ENCODE peak calls at places on chromosomes 5 and 9, in four cellular contexts. One of them, this sample, is unnamed.

GRCh38 chr9:98599566-98599965 is 109.2 kb downstream of the GABBR2 start:
- DNase-seq in K562: no peak
- DNase-seq in breast epithelium: no peak
- DNase-seq in astrocyte of the cerebellum: no peak
- DNase-seq in this sample: no peak

GRCh38 chr5:37836173-37837100 is 3.4 kb downstream of the GDNF start:
- DNase-seq in K562: no peak
- DNase-seq in breast epithelium: no peak
- DNase-seq in astrocyte of the cerebellum: no peak
- DNase-seq in this sample: no peak

GRCh38 chr5:122458278-122458872 is 146.3 kb downstream of the SNCAIP start:
- DNase-seq in K562: peak; percentile 19
- DNase-seq in breast epithelium: no peak
- DNase-seq in astrocyte of the cerebellum: no peak
- DNase-seq in this sample: no peak

GRCh38 chr9:75824816-75825568 is 65.5 kb upstream of the PCSK5 start:
- DNase-seq in K562: no peak
- DNase-seq in breast epithelium: no peak
- DNase-seq in astrocyte of the cerebellum: no peak
- DNase-seq in this sample: no peak

GRCh38 chr5:129018836-129019235 is 53.5 kb downstream of the SLC27A6 start:
- DNase-seq in K562: no peak
- DNase-seq in breast epithelium: no peak
- DNase-seq in astrocyte of the cerebellum: no peak
- DNase-seq in this sample: no peak

GRCh38 chr9:135718616-135719015 is 16.6 kb downstream of the KCNT1 start:
- DNase-seq in K562: no peak
- DNase-seq in breast epithelium: no peak
- DNase-seq in astrocyte of the cerebellum: no peak
- DNase-seq in this sample: no peak

GRCh38 chr5:167777746-167778145 is 513.7 kb upstream of the WWC1 start:
- DNase-seq in K562: no peak
- DNase-seq in breast epithelium: no peak
- DNase-seq in astrocyte of the cerebellum: peak; percentile 33
- DNase-seq in this sample: no peak

GRCh38 chr5:157143127-157143959 is 678 bp upstream of the MED7 start:
- DNase-seq in K562: peak; percentile 27
- DNase-seq in breast epithelium: no peak
- DNase-seq in astrocyte of the cerebellum: peak; percentile 32
- DNase-seq in this sample: no peak

GRCh38 chr9:14361074-14361473 is 47.1 kb upstream of the NFIB start:
- DNase-seq in K562: no peak
- DNase-seq in breast epithelium: no peak
- DNase-seq in astrocyte of the cerebellum: no peak
- DNase-seq in this sample: no peak

GRCh38 chr5:57698785-57699184 is 216.2 kb upstream of the ACTBL2 start:
- DNase-seq in K562: no peak
- DNase-seq in breast epithelium: no peak
- DNase-seq in astrocyte of the cerebellum: no peak
- DNase-seq in this sample: no peak

GRCh38 chr5:71757590-71758543 is 38.8 kb downstream of the CARTPT start:
- DNase-seq in K562: peak; percentile 42
- DNase-seq in breast epithelium: peak; percentile 70
- DNase-seq in astrocyte of the cerebellum: peak; percentile 39
- DNase-seq in this sample: peak; percentile 44

GRCh38 chr5:143041972-143042770 is 272.0 kb downstream of the ARHGAP26 start:
- DNase-seq in K562: no peak
- DNase-seq in breast epithelium: no peak
- DNase-seq in astrocyte of the cerebellum: no peak
- DNase-seq in this sample: no peak

GRCh38 chr5:176619203-176619568 is 9.2 kb upstream of the GPRIN1 start:
- DNase-seq in K562: peak; percentile 98
- DNase-seq in breast epithelium: no peak
- DNase-seq in astrocyte of the cerebellum: peak; percentile 59
- DNase-seq in this sample: peak; percentile 68

GRCh38 chr5:154445422-154446182 is at the start of gene SAP30L:
- DNase-seq in K562: peak; percentile 100
- DNase-seq in breast epithelium: peak; percentile 91
- DNase-seq in astrocyte of the cerebellum: peak; percentile 76
- DNase-seq in this sample: peak; percentile 68

GRCh38 chr5:171647043-171647899 is 138.3 kb upstream of the SMIM23 start:
- DNase-seq in K562: peak; percentile 18
- DNase-seq in breast epithelium: no peak
- DNase-seq in astrocyte of the cerebellum: peak; percentile 57
- DNase-seq in this sample: peak; percentile 29

GRCh38 chr9:124313940-124314339 is 56.2 kb downstream of the NEK6 start:
- DNase-seq in K562: no peak
- DNase-seq in breast epithelium: no peak
- DNase-seq in astrocyte of the cerebellum: no peak
- DNase-seq in this sample: no peak

GRCh38 chr9:91186311-91187101 is 175.2 kb downstream of the AUH start:
- DNase-seq in K562: peak; percentile 26
- DNase-seq in breast epithelium: no peak
- DNase-seq in astrocyte of the cerebellum: no peak
- DNase-seq in this sample: no peak

GRCh38 chr9:28502189-28502588 is 928.9 kb upstream of the C9orf72 start:
- DNase-seq in K562: no peak
- DNase-seq in breast epithelium: no peak
- DNase-seq in astrocyte of the cerebellum: no peak
- DNase-seq in this sample: no peak

GRCh38 chr9:113152699-113153098 is 1.9 kb downstream of the SLC31A2 start:
- DNase-seq in K562: peak; percentile 49
- DNase-seq in breast epithelium: no peak
- DNase-seq in astrocyte of the cerebellum: no peak
- DNase-seq in this sample: no peak

GRCh38 chr9:94875300-94876063 is 149.0 kb downstream of the AOPEP start:
- DNase-seq in K562: no peak
- DNase-seq in breast epithelium: no peak
- DNase-seq in astrocyte of the cerebellum: no peak
- DNase-seq in this sample: no peak

GRCh38 chr5:98490348-98490747 is 283.1 kb upstream of the RGMB start:
- DNase-seq in K562: no peak
- DNase-seq in breast epithelium: no peak
- DNase-seq in astrocyte of the cerebellum: no peak
- DNase-seq in this sample: no peak

GRCh38 chr5:135492319-135492626 is 40.1 kb upstream of the TIFAB start:
- DNase-seq in K562: no peak
- DNase-seq in breast epithelium: no peak
- DNase-seq in astrocyte of the cerebellum: no peak
- DNase-seq in this sample: no peak

GRCh38 chr9:38771593-38771992 is 51.7 kb upstream of the FAM240B start:
- DNase-seq in K562: no peak
- DNase-seq in breast epithelium: no peak
- DNase-seq in astrocyte of the cerebellum: no peak
- DNase-seq in this sample: no peak

GRCh38 chr9:91758491-91758981 is 191.5 kb downstream of the ROR2 start:
- DNase-seq in K562: peak; percentile 76
- DNase-seq in breast epithelium: no peak
- DNase-seq in astrocyte of the cerebellum: no peak
- DNase-seq in this sample: no peak

GRCh38 chr5:66881475-66882161 is 285.4 kb downstream of the MAST4 start:
- DNase-seq in K562: no peak
- DNase-seq in breast epithelium: no peak
- DNase-seq in astrocyte of the cerebellum: no peak
- DNase-seq in this sample: no peak

GRCh38 chr9:95027914-95028854 is 289.3 kb downstream of the FANCC start:
- DNase-seq in K562: no peak
- DNase-seq in breast epithelium: no peak
- DNase-seq in astrocyte of the cerebellum: no peak
- DNase-seq in this sample: no peak

GRCh38 chr5:82793808-82794419 is 283.3 kb downstream of the TMEM167A start:
- DNase-seq in K562: peak; percentile 52
- DNase-seq in breast epithelium: no peak
- DNase-seq in astrocyte of the cerebellum: no peak
- DNase-seq in this sample: no peak

GRCh38 chr5:147427784-147428401 is 82.0 kb downstream of the DPYSL3 start:
- DNase-seq in K562: no peak
- DNase-seq in breast epithelium: no peak
- DNase-seq in astrocyte of the cerebellum: no peak
- DNase-seq in this sample: no peak

GRCh38 chr9:135908334-135909204 is 1.2 kb upstream of the CAMSAP1 start:
- DNase-seq in K562: no peak
- DNase-seq in breast epithelium: peak; percentile 43
- DNase-seq in astrocyte of the cerebellum: no peak
- DNase-seq in this sample: no peak

GRCh38 chr5:174816858-174817257 is 92.5 kb downstream of the MSX2 start:
- DNase-seq in K562: peak; percentile 14
- DNase-seq in breast epithelium: no peak
- DNase-seq in astrocyte of the cerebellum: no peak
- DNase-seq in this sample: no peak

GRCh38 chr9:94173632-94174031 is 85.5 kb upstream of the ZNF169 start:
- DNase-seq in K562: no peak
- DNase-seq in breast epithelium: no peak
- DNase-seq in astrocyte of the cerebellum: no peak
- DNase-seq in this sample: no peak

GRCh38 chr9:137521405-137521985 is 28.7 kb downstream of the PNPLA7 start:
- DNase-seq in K562: no peak
- DNase-seq in breast epithelium: no peak
- DNase-seq in astrocyte of the cerebellum: no peak
- DNase-seq in this sample: no peak

GRCh38 chr9:23766613-23767012 is 59.4 kb downstream of the ELAVL2 start:
- DNase-seq in K562: no peak
- DNase-seq in breast epithelium: no peak
- DNase-seq in astrocyte of the cerebellum: no peak
- DNase-seq in this sample: no peak

GRCh38 chr9:99000480-99001395 is 57.0 kb downstream of the COL15A1 start:
- DNase-seq in K562: peak; percentile 63
- DNase-seq in breast epithelium: no peak
- DNase-seq in astrocyte of the cerebellum: peak; percentile 63
- DNase-seq in this sample: peak; percentile 42

GRCh38 chr5:37043693-37044092 is 167.1 kb downstream of the NIPBL start:
- DNase-seq in K562: no peak
- DNase-seq in breast epithelium: no peak
- DNase-seq in astrocyte of the cerebellum: no peak
- DNase-seq in this sample: no peak

GRCh38 chr9:112533660-112534059 is 47.0 kb downstream of the KIAA1958 start:
- DNase-seq in K562: no peak
- DNase-seq in breast epithelium: no peak
- DNase-seq in astrocyte of the cerebellum: no peak
- DNase-seq in this sample: no peak

DNA sequence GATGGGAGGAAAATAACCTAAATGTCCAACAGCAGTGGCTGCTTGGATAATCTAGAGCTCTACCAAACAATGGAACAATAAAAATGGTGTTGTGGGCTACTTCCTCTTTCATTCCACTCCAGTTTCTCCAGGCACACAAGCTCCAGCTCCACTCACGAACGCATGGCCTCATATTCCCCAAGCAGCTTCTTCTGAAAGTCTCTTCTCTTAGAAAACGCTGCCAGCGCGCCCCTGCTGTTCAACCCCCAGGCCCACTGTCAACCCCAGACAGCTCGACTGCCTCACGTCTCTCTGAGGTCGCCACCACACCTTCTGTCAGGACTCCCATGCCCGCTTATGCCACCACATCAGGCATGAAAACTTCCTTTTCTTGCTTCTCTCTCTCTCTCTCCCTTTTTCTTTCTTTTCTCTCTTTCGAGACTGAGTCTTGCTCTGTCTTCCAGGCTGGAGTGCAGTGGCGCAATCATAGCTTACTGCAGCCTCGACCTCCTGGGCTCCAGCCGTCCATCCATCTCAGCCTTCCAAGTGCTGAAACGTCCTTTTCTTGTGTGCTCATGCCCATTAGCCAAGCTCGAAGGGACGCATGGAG is 16.2 kb downstream of the OR2V2 start:
- DNase-seq in K562: peak; percentile 43
- DNase-seq in breast epithelium: no peak
- DNase-seq in astrocyte of the cerebellum: no peak
- DNase-seq in this sample: no peak
- H3K4me3 ChIP-seq in K562: peak overlapping the region; percentile 42
- H3K4me3 ChIP-seq in breast epithelium: no peak overlapping the region
- H3K4me3 ChIP-seq in astrocyte of the cerebellum: no peak overlapping the region
- H3K4me3 ChIP-seq in this sample: peak overlapping the region; percentile 7

GRCh38 chr5:80308526-80308925 is 11.3 kb upstream of the SPZ1 start:
- DNase-seq in K562: no peak
- DNase-seq in breast epithelium: no peak
- DNase-seq in astrocyte of the cerebellum: no peak
- DNase-seq in this sample: no peak

GRCh38 chr5:80315244-80315643 is 4.6 kb upstream of the SPZ1 start:
- DNase-seq in K562: no peak
- DNase-seq in breast epithelium: no peak
- DNase-seq in astrocyte of the cerebellum: no peak
- DNase-seq in this sample: no peak

GRCh38 chr5:80309871-80310665 is 9.7 kb upstream of the SPZ1 start:
- DNase-seq in K562: no peak
- DNase-seq in breast epithelium: no peak
- DNase-seq in astrocyte of the cerebellum: no peak
- DNase-seq in this sample: no peak
- H3K4me3 ChIP-seq in K562: no peak overlapping the region
- H3K4me3 ChIP-seq in breast epithelium: no peak overlapping the region
- H3K4me3 ChIP-seq in astrocyte of the cerebellum: no peak overlapping the region
- H3K4me3 ChIP-seq in this sample: no peak overlapping the region

GRCh38 chr5:132388244-132389050 is 18.9 kb downstream of the SLC22A5 start:
- DNase-seq in K562: no peak
- DNase-seq in breast epithelium: no peak
- DNase-seq in astrocyte of the cerebellum: peak; percentile 74
- DNase-seq in this sample: no peak
- H3K4me3 ChIP-seq in K562: no peak overlapping the region
- H3K4me3 ChIP-seq in breast epithelium: no peak overlapping the region
- H3K4me3 ChIP-seq in astrocyte of the cerebellum: no peak overlapping the region
- H3K4me3 ChIP-seq in this sample: no peak overlapping the region

GRCh38 chr5:126369995-126370731 is 53.0 kb upstream of the GRAMD2B start:
- DNase-seq in K562: no peak
- DNase-seq in breast epithelium: no peak
- DNase-seq in astrocyte of the cerebellum: no peak
- DNase-seq in this sample: no peak

GRCh38 chr5:126366199-126366560 is 57.0 kb upstream of the GRAMD2B start:
- DNase-seq in K562: no peak
- DNase-seq in breast epithelium: no peak
- DNase-seq in astrocyte of the cerebellum: no peak
- DNase-seq in this sample: no peak

GRCh38 chr5:126365446-126366198 is 57.6 kb upstream of the GRAMD2B start:
- DNase-seq in K562: no peak
- DNase-seq in breast epithelium: no peak
- DNase-seq in astrocyte of the cerebellum: no peak
- DNase-seq in this sample: no peak

GRCh38 chr5:126369083-126369482 is 54.1 kb upstream of the GRAMD2B start:
- DNase-seq in K562: no peak
- DNase-seq in breast epithelium: no peak
- DNase-seq in astrocyte of the cerebellum: no peak
- DNase-seq in this sample: no peak

DNA sequence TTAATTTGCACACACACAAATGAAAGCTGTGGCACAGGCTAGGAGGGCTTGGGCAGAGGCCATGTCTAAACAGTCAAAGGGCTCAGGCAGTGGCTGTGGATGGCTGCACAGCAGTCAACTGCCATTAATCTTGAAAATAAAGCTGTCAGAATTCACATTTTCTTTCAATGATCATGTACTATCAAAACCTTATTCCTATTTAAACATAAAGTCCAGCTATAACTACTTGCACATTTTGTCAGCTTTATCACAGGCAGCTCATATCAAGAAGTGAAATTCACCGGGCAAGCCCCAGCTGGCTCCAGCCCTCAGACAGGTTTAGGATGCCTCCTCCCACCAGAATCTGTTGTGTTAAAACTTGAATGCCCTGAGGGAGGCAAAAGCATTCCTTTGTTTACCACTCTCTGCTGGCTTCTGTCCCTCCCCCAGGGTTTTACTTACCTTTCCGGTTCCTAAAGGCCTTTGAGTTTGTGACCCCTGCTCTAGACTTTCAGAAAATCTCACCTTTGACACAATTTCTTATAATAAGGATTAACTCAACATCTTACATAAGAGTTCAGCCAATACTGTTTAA is 54.9 kb upstream of the GRAMD2B start:
- DNase-seq in K562: no peak
- DNase-seq in breast epithelium: peak; percentile 52
- DNase-seq in astrocyte of the cerebellum: no peak
- DNase-seq in this sample: no peak
- H3K4me3 ChIP-seq in K562: no peak overlapping the region
- H3K4me3 ChIP-seq in breast epithelium: no peak overlapping the region
- H3K4me3 ChIP-seq in astrocyte of the cerebellum: no peak overlapping the region
- H3K4me3 ChIP-seq in this sample: no peak overlapping the region